ENCODE peak calls at places on chromosome 12, in five cellular contexts. Z is AG04450, C is H1, A is esophagus muscularis mucosa, R is tibial artery. D is an unnamed sample.
A peak's percentile ranks its signal among the peaks of the same experiment; 100 is the strongest.

GRCh38 chr12:57459750-57460400 is at the start of gene GLI1:
- DNase-seq in C (no peak), R (no peak), Z (no peak), A (no peak), D (peak; percentile 33)

GRCh38 chr12:12249216-12250050 is 17.4 kb downstream of the LRP6 start:
- DNase-seq in A (no peak), Z (no peak), R (no peak), C (no peak), D (no peak)

GRCh38 chr12:115070313-115070712 is 386.3 kb upstream of the TBX3 start:
- DNase-seq in C (no peak), A (peak; percentile 21), Z (no peak), R (no peak), D (no peak)

GRCh38 chr12:106106892-106107291 is 31.9 kb downstream of the NUAK1 start:
- DNase-seq in R (no peak), C (no peak), A (no peak), Z (no peak), D (peak; percentile 74)

GRCh38 chr12:127306604-127307215 is 960.3 kb upstream of the TMEM132C start:
- DNase-seq in A (no peak), R (no peak), C (no peak), Z (no peak), D (peak; percentile 35)

GRCh38 chr12:72889791-72890190 is 617.6 kb downstream of the TRHDE start:
- DNase-seq in Z (no peak), C (no peak), R (no peak), A (no peak), D (no peak)

GRCh38 chr12:22271036-22271435 is 63.5 kb downstream of the ST8SIA1 start:
- DNase-seq in Z (peak; percentile 64), C (no peak), A (no peak), R (no peak), D (peak; percentile 88)

GRCh38 chr12:57826400-57826799 is 7.9 kb upstream of the AVIL start:
- DNase-seq in R (no peak), C (no peak), Z (no peak), A (no peak), D (no peak)

GRCh38 chr12:22275847-22276246 is 58.7 kb downstream of the ST8SIA1 start:
- DNase-seq in Z (peak; percentile 98), C (no peak), A (peak; percentile 98), R (peak; percentile 97), D (peak; percentile 100)

GRCh38 chr12:52817003-52817698 is 3.2 kb upstream of the KRT4 start:
- DNase-seq in Z (no peak), C (no peak), A (no peak), R (no peak), D (no peak)

GRCh38 chr12:93621986-93622385 is 49.5 kb downstream of the SOCS2 start:
- DNase-seq in A (peak; percentile 70), Z (no peak), R (no peak), C (no peak), D (peak; percentile 37)

GRCh38 chr12:68166317-68166830 is 6.8 kb upstream of the IFNG start:
- DNase-seq in C (no peak), R (no peak), A (no peak), Z (no peak), D (no peak)

GRCh38 chr12:89959188-89959587 is 250.6 kb upstream of the ATP2B1 start:
- DNase-seq in Z (no peak), C (no peak), A (no peak), R (no peak), D (no peak)

GRCh38 chr12:15689751-15690191 is 99.4 kb downstream of the EPS8 start:
- DNase-seq in A (no peak), R (no peak), C (no peak), Z (no peak), D (no peak)

GRCh38 chr12:17035372-17035771 is 429.4 kb upstream of the LMO3 start:
- DNase-seq in Z (no peak), R (no peak), C (no peak), A (no peak), D (no peak)

GRCh38 chr12:83664650-83665049 is 977.9 kb downstream of the TMTC2 start:
- DNase-seq in Z (no peak), A (no peak), R (no peak), C (no peak), D (no peak)

GRCh38 chr12:563250-563781 is 99.9 kb downstream of the NINJ2 start:
- DNase-seq in C (no peak), Z (no peak), A (no peak), R (no peak), D (no peak)

GRCh38 chr12:11719678-11720099 is 70.2 kb downstream of the ETV6 start:
- DNase-seq in Z (peak; percentile 82), A (no peak), C (no peak), R (peak; percentile 77), D (peak; percentile 91)

DNA sequence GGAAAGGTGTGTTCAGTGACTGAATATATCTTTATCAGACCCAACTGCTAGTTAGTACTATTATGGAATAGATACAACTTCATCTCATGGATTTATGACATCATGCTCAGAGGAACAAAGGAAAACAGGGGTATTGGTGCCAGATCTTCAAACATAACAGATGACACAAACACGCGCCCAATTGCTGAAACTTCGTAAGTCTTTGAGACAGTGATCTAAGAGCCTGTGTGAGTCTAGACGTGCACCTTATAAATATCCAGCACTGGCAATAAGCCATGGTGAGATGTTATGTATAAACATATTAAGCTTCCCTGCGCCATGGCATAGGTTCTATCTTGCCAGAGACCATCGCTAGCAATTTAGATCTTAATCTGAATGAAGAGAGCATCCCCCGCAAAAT is 42.2 kb upstream of the NR2C1 start:
- DNase-seq in A (no peak), C (no peak), Z (no peak), R (no peak), D (no peak)
- H3K4me3 ChIP-seq in A (no peak overlapping the region), C (no peak overlapping the region), Z (no peak overlapping the region), R (no peak overlapping the region), D (no peak overlapping the region)

GRCh38 chr12:7319934-7320333 is 16.1 kb downstream of the ACSM4 start:
- DNase-seq in C (no peak), Z (no peak), R (no peak), A (no peak), D (no peak)
- TF ChIP-seq CTCF in C (no peak), Z (peak; percentile 22), R (no peak), A (no peak), D (no peak)

GRCh38 chr12:49946497-49946896 is 4.0 kb upstream of the AQP2 start:
- DNase-seq in Z (no peak), R (no peak), A (no peak), C (no peak), D (no peak)
- H3K4me3 ChIP-seq in Z (no peak overlapping the region), R (no peak overlapping the region), A (no peak overlapping the region), C (no peak overlapping the region), D (no peak overlapping the region)

DNA sequence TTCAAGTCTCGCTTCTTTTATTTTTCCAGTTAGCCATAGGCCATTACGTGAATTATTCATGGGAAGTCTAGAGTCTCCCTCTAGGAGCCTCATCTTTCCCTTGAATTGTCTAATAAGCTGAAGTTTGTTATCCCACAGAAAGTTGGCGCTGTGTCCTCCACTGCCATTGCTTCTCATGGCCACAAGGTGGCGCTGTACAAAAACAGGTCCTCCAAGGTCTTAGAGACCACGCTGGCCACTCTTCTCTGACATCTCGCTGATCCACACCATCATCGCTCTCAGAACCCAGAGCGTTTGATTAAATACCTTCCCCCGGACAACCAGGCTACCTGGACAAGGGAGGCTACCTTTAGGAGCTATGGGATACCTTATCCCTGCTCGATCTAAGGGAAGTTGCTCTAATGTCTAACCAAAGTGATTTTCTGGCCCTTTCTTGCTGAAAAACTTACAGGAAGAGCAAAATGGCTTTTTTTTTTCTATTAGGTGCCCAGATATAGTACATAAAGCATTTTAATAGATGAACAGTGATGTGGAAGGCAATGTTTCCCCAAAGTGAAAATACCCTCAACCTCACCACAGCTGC is 110.0 kb downstream of the CCDC60 start:
- DNase-seq in R (no peak), Z (no peak), C (peak; percentile 75), A (no peak), D (peak; percentile 48)
- TF ChIP-seq CTCF in R (no peak), Z (no peak), C (peak; percentile 100), A (peak; percentile 46), D (peak; percentile 67)

DNA sequence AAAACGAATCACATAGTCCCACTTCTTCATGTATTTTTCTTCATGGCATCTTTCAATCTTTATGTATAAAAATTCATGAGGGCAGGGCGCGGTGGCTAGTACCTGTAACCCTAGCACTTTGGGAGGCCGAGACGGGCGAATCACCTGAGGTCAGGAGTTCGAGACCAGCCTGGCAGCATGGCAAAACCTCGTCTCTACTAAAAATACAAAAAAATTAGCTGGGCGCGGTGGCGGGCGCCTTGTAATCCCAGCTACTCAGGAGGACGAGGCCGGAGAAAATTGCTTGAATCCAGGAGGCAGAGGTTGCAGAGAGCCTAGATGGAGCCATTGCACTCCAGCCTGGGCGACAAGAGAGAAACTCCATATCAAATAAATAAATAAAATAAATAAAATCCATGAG is 2.5 kb upstream of the GABARAPL1 start:
- DNase-seq in R (no peak), A (no peak), Z (no peak), C (no peak), D (no peak)
- H3K4me3 ChIP-seq in R (no peak overlapping the region), A (no peak overlapping the region), Z (no peak overlapping the region), C (no peak overlapping the region), D (no peak overlapping the region)

GRCh38 chr12:76848132-76848531 is 30.7 kb downstream of the CSRP2 start:
- DNase-seq in C (no peak), A (no peak), Z (no peak), R (no peak), D (no peak)

DNA sequence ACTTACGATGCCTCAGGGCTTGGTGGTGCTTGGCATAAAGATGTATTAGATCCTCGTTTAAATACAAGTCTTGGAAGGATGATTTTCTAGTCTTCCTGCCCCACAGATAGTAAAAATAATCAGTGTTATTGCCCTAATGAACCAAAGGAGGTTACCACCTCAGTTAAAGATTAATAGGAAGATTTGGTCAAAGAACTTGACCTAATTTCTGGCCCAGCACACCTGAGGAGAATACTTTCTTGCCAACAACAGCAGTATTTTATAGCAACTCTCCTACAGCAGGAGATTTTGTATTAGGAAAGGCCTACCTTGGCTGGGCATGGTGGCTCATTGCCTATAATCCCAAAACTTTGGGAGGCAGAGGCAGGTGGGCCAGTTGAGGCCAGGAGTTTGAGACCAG is 31.6 kb downstream of the CSRP2 start:
- DNase-seq in A (no peak), Z (no peak), R (no peak), C (no peak), D (no peak)
- TF ChIP-seq CTCF in A (no peak), Z (no peak), R (no peak), C (no peak), D (no peak)

GRCh38 chr12:116693259-116694227 is 44.3 kb downstream of the SPRING1 start:
- DNase-seq in C (no peak), R (no peak), A (no peak), Z (no peak), D (no peak)
- H3K4me3 ChIP-seq in C (peak overlapping the region; percentile 21), R (no peak overlapping the region), A (peak overlapping the region; percentile 25), Z (peak overlapping the region; percentile 7), D (no peak overlapping the region)